ENCODE peak calls at places on chromosomes 11 and 22, in five cellular contexts. P is neuronal stem cell, R is PC-3, I is mammary epithelial cell, G is K562. H is an unnamed sample.

GRCh38 chr22:28989035-28989464 is 72.6 kb downstream of the C22orf31 start:
- DNase-seq in P (no peak), R (peak; percentile 72), G (no peak), I (peak; percentile 88), H (no peak)

GRCh38 chr11:36354221-36355003 is 58.3 kb downstream of the PRR5L start:
- DNase-seq in G (no peak), R (peak; percentile 47), I (peak; percentile 59), P (no peak), H (peak; percentile 8)

GRCh38 chr22:44814266-44815098 is 62.1 kb downstream of the ARHGAP8 start:
- DNase-seq in R (no peak), G (no peak), P (no peak), I (no peak), H (no peak)

GRCh38 chr11:75349540-75350116 is 1.8 kb downstream of the ARRB1 start:
- DNase-seq in R (no peak), I (no peak), P (peak; percentile 52), G (peak; percentile 20), H (peak; percentile 64)

GRCh38 chr11:17528181-17528691 is 16.0 kb downstream of the USH1C start:
- DNase-seq in P (no peak), G (peak; percentile 83), R (peak; percentile 65), I (peak; percentile 24), H (peak; percentile 48)

GRCh38 chr11:67998150-67999045 is 5.5 kb downstream of the UNC93B1 start:
- DNase-seq in R (no peak), G (no peak), P (no peak), I (no peak), H (no peak)

GRCh38 chr11:34146866-34147265 is 41.4 kb downstream of the NAT10 start:
- DNase-seq in P (no peak), G (no peak), R (no peak), I (no peak), H (no peak)

GRCh38 chr22:30423296-30423958 is 2.1 kb upstream of the MTFP1 start:
- DNase-seq in P (no peak), G (peak; percentile 56), R (no peak), I (peak; percentile 80), H (no peak)

GRCh38 chr22:48869788-48870187 is 957.9 kb downstream of the BRD1 start:
- DNase-seq in R (no peak), I (no peak), P (no peak), G (no peak), H (no peak)

GRCh38 chr11:1532606-1533341 is 39.3 kb downstream of the DUSP8 start:
- DNase-seq in I (peak; percentile 63), R (no peak), G (no peak), P (no peak), H (no peak)
- H3K27ac ChIP-seq in I (peak overlapping the region; percentile 68), R (no peak overlapping the region), G (no peak overlapping the region), P (peak overlapping the region; percentile 9), H (no peak overlapping the region)

GRCh38 chr22:31615481-31615840 is 46.6 kb downstream of the PISD start:
- DNase-seq in R (no peak), G (no peak), I (no peak), P (no peak), H (no peak)
- H3K36me3 ChIP-seq in R (no peaks in the 10 kb centered on the region), G (peaks cover 35% of the 10 kb centered on the region), I (peaks cover 9% of the 10 kb centered on the region), P (peaks cover 25% of the 10 kb centered on the region), H (no peaks in the 10 kb centered on the region)

GRCh38 chr11:404551-405264 is 10.1 kb downstream of the SIGIRR start:
- DNase-seq in P (no peak), R (no peak), G (no peak), I (no peak), H (no peak)
- H3K9ac ChIP-seq in P (no peak overlapping the region), R (no peak overlapping the region), G (no peak overlapping the region), I (no peak overlapping the region), H (no peak overlapping the region)

GRCh38 chr11:7050191-7050590 is 29.9 kb downstream of the NLRP14 start:
- DNase-seq in R (no peak), G (no peak), I (no peak), P (no peak), H (no peak)

DNA sequence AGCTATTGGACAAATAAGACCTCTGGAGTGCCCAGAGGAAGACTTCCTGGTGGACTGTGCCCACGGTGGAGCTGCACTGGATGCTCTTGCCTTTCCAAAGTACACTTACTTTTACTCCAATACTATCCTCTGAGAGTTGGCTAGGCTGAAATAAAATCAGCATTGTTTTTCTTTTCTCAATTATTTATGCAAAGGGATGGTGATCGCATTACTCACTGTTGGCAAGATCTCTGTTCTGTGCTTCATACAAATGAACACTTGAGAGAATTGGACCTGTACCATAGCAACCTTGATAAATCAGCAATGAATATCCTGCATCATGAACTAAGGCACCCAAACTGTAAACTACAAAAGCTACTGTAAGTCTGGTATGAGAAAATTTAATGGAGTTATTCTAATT is 26.2 kb downstream of the NLRP14 start:
- DNase-seq in R (no peak), G (no peak), I (peak; percentile 7), P (no peak), H (no peak)
- H3K27ac ChIP-seq in R (no peak overlapping the region), G (no peak overlapping the region), I (no peak overlapping the region), P (no peak overlapping the region), H (no peak overlapping the region)

DNA sequence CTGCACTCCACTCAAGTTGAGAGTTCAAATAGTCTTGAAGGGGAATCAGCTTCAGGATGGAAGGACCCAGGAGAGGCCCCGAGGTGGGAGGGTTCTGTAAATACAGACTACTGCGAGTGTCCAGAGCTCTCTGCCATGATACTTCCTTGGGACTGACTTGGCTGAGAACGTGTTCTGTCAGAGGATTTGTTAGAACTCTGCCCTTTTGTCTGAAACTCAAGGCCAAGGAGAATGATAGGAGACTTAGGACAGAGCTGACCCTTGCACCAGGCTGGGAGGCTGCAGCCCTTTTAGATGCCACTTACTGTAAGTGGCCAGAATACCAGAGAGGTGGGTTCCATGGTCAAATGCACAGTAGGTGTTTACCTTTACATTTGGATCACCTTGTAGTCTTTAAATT is 2.9 kb upstream of the ATF4 start:
- DNase-seq in P (no peak), R (no peak), I (no peak), G (no peak), H (no peak)
- H3K36me3 ChIP-seq in P (peaks cover 39% of the 10 kb centered on the region), R (peaks cover 40% of the 10 kb centered on the region), I (peaks cover 38% of the 10 kb centered on the region), G (peaks cover 67% of the 10 kb centered on the region), H (peaks cover 6% of the 10 kb centered on the region)

GRCh38 chr11:1568451-1568911 is 3.6 kb downstream of the DUSP8 start:
- DNase-seq in P (no peak), R (no peak), G (no peak), I (no peak), H (peak; percentile 20)
- H3K9ac ChIP-seq in P (no peak overlapping the region), R (no peak overlapping the region), G (no peak overlapping the region), I (no peak overlapping the region), H (peak overlapping the region; percentile 82)

GRCh38 chr11:117204283-117205080 is 5.3 kb downstream of the TAGLN start:
- DNase-seq in G (no peak), R (no peak), P (no peak), I (no peak), H (no peak)
- H3K27ac ChIP-seq in G (no peak overlapping the region), R (no peak overlapping the region), P (no peak overlapping the region), I (no peak overlapping the region), H (no peak overlapping the region)